ENCODE peak calls at places on chromosomes 13 and 19, in five cellular contexts. One of them, this sample, is unnamed.

GRCh38 chr13:102185375-102185984 is 216.4 kb downstream of the FGF14 start:
- DNase-seq in uterus: no peak
- DNase-seq in CD8-positive, alpha-beta T cell: no peak
- DNase-seq in psoas muscle: no peak
- DNase-seq in AG04450: no peak
- DNase-seq in this sample: no peak

GRCh38 chr13:79354285-79354684 is 51.8 kb downstream of the RBM26 start:
- DNase-seq in CD8-positive, alpha-beta T cell: no peak
- DNase-seq in psoas muscle: no peak
- DNase-seq in AG04450: no peak
- DNase-seq in uterus: no peak
- DNase-seq in this sample: no peak

GRCh38 chr19:49422407-49423277 is 599 bp downstream of the PTH2 start:
- DNase-seq in AG04450: no peak
- DNase-seq in CD8-positive, alpha-beta T cell: peak; percentile 46
- DNase-seq in uterus: no peak
- DNase-seq in psoas muscle: peak; percentile 56
- DNase-seq in this sample: no peak

GRCh38 chr13:80132741-80133601 is 208.0 kb downstream of the SPRY2 start:
- DNase-seq in uterus: peak; percentile 61
- DNase-seq in CD8-positive, alpha-beta T cell: no peak
- DNase-seq in psoas muscle: peak; percentile 36
- DNase-seq in AG04450: no peak
- DNase-seq in this sample: peak; percentile 38

GRCh38 chr13:51282322-51282721 is 57.2 kb upstream of the SERPINE3 start:
- DNase-seq in AG04450: no peak
- DNase-seq in uterus: no peak
- DNase-seq in psoas muscle: no peak
- DNase-seq in CD8-positive, alpha-beta T cell: no peak
- DNase-seq in this sample: no peak

GRCh38 chr19:1291761-1292418 is 6.2 kb downstream of the EFNA2 start:
- DNase-seq in AG04450: no peak
- DNase-seq in uterus: no peak
- DNase-seq in psoas muscle: no peak
- DNase-seq in CD8-positive, alpha-beta T cell: no peak
- DNase-seq in this sample: no peak

GRCh38 chr13:22073718-22074117 is 402.8 kb downstream of the FGF9 start:
- DNase-seq in AG04450: no peak
- DNase-seq in CD8-positive, alpha-beta T cell: no peak
- DNase-seq in psoas muscle: no peak
- DNase-seq in uterus: no peak
- DNase-seq in this sample: no peak

GRCh38 chr13:112779856-112780604 is 90.2 kb downstream of the ATP11A start:
- DNase-seq in AG04450: no peak
- DNase-seq in CD8-positive, alpha-beta T cell: no peak
- DNase-seq in uterus: peak; percentile 4
- DNase-seq in psoas muscle: no peak
- DNase-seq in this sample: peak; percentile 40

GRCh38 chr13:35964764-35965163 is 166.4 kb downstream of the DCLK1 start:
- DNase-seq in CD8-positive, alpha-beta T cell: no peak
- DNase-seq in AG04450: no peak
- DNase-seq in uterus: no peak
- DNase-seq in psoas muscle: no peak
- DNase-seq in this sample: peak; percentile 75

GRCh38 chr13:31207630-31208549 is 8.1 kb downstream of the B3GLCT start:
- DNase-seq in psoas muscle: peak; percentile 45
- DNase-seq in CD8-positive, alpha-beta T cell: no peak
- DNase-seq in uterus: peak; percentile 70
- DNase-seq in AG04450: peak; percentile 20
- DNase-seq in this sample: peak; percentile 68

GRCh38 chr13:74644239-74644638 is 510.0 kb upstream of the KLF12 start:
- DNase-seq in uterus: no peak
- DNase-seq in psoas muscle: no peak
- DNase-seq in CD8-positive, alpha-beta T cell: no peak
- DNase-seq in AG04450: no peak
- DNase-seq in this sample: peak; percentile 25

GRCh38 chr13:61255035-61255796 is 160.4 kb downstream of the PCDH20 start:
- DNase-seq in AG04450: no peak
- DNase-seq in uterus: no peak
- DNase-seq in psoas muscle: no peak
- DNase-seq in CD8-positive, alpha-beta T cell: no peak
- DNase-seq in this sample: no peak

GRCh38 chr13:100710176-100710575 is 35.6 kb upstream of the TMTC4 start:
- DNase-seq in CD8-positive, alpha-beta T cell: no peak
- DNase-seq in uterus: no peak
- DNase-seq in AG04450: no peak
- DNase-seq in psoas muscle: no peak
- DNase-seq in this sample: no peak

GRCh38 chr13:69828527-69828926 is 279.1 kb upstream of the ATXN8OS start:
- DNase-seq in uterus: no peak
- DNase-seq in psoas muscle: no peak
- DNase-seq in CD8-positive, alpha-beta T cell: no peak
- DNase-seq in AG04450: no peak
- DNase-seq in this sample: no peak

GRCh38 chr19:3656073-3656746 is 29.6 kb upstream of the CACTIN start:
- DNase-seq in CD8-positive, alpha-beta T cell: no peak
- DNase-seq in uterus: no peak
- DNase-seq in AG04450: no peak
- DNase-seq in psoas muscle: no peak
- DNase-seq in this sample: peak; percentile 66
- H3K4me3 ChIP-seq in CD8-positive, alpha-beta T cell: no peak overlapping the region
- H3K4me3 ChIP-seq in uterus: no peak overlapping the region
- H3K4me3 ChIP-seq in AG04450: no peak overlapping the region
- H3K4me3 ChIP-seq in psoas muscle: no peak overlapping the region
- H3K4me3 ChIP-seq in this sample: no peak overlapping the region

DNA sequence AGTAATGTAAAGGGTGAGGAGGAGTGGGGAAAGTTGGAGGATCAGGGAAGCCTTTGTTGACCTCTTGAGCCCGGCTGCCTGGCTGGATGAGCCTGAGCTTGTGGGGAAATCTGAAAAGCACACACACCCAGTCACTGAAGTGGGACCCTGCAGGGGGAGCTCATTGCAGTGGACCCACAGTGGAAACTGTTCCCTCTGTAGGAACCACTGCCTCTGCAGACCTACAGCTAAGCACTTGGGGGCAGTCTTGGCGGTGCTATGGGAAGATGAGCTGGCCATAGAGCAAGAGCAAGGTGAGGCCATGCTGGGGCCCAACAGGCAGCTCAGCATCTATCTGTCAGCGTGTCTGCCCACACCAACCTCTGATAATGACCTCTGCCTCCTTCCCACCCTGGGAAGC is 294.8 kb downstream of the TSHZ3 start:
- DNase-seq in uterus: no peak
- DNase-seq in psoas muscle: no peak
- DNase-seq in AG04450: peak; percentile 56
- DNase-seq in CD8-positive, alpha-beta T cell: peak; percentile 10
- DNase-seq in this sample: peak; percentile 63
- TF ChIP-seq CTCF in uterus: no peak
- TF ChIP-seq CTCF in psoas muscle: peak; percentile 16
- TF ChIP-seq CTCF in AG04450: peak; percentile 88
- TF ChIP-seq CTCF in CD8-positive, alpha-beta T cell: peak; percentile 14
- TF ChIP-seq CTCF in this sample: peak; percentile 80

GRCh38 chr13:71609271-71609670 is 257.7 kb downstream of the DACH1 start:
- DNase-seq in AG04450: no peak
- DNase-seq in CD8-positive, alpha-beta T cell: no peak
- DNase-seq in uterus: no peak
- DNase-seq in psoas muscle: no peak
- DNase-seq in this sample: no peak

GRCh38 chr13:71605744-71606143 is 261.3 kb downstream of the DACH1 start:
- DNase-seq in uterus: no peak
- DNase-seq in psoas muscle: no peak
- DNase-seq in CD8-positive, alpha-beta T cell: no peak
- DNase-seq in AG04450: no peak
- DNase-seq in this sample: no peak

GRCh38 chr13:71607575-71607974 is 259.4 kb downstream of the DACH1 start:
- DNase-seq in CD8-positive, alpha-beta T cell: no peak
- DNase-seq in AG04450: no peak
- DNase-seq in uterus: no peak
- DNase-seq in psoas muscle: no peak
- DNase-seq in this sample: no peak

GRCh38 chr13:71603255-71603654 is 263.7 kb downstream of the DACH1 start:
- DNase-seq in psoas muscle: no peak
- DNase-seq in AG04450: no peak
- DNase-seq in uterus: no peak
- DNase-seq in CD8-positive, alpha-beta T cell: no peak
- DNase-seq in this sample: no peak

GRCh38 chr13:71606818-71607217 is 260.2 kb downstream of the DACH1 start:
- DNase-seq in AG04450: no peak
- DNase-seq in psoas muscle: no peak
- DNase-seq in uterus: no peak
- DNase-seq in CD8-positive, alpha-beta T cell: no peak
- DNase-seq in this sample: no peak
- H3K4me3 ChIP-seq in AG04450: no peak overlapping the region
- H3K4me3 ChIP-seq in psoas muscle: no peak overlapping the region
- H3K4me3 ChIP-seq in uterus: no peak overlapping the region
- H3K4me3 ChIP-seq in CD8-positive, alpha-beta T cell: no peak overlapping the region
- H3K4me3 ChIP-seq in this sample: no peak overlapping the region

GRCh38 chr19:29926801-29927200 is 15.2 kb upstream of the URI1 start:
- DNase-seq in uterus: no peak
- DNase-seq in psoas muscle: no peak
- DNase-seq in AG04450: no peak
- DNase-seq in CD8-positive, alpha-beta T cell: no peak
- DNase-seq in this sample: no peak

GRCh38 chr19:29926031-29926430 is 16.0 kb upstream of the URI1 start:
- DNase-seq in CD8-positive, alpha-beta T cell: no peak
- DNase-seq in AG04450: no peak
- DNase-seq in uterus: no peak
- DNase-seq in psoas muscle: no peak
- DNase-seq in this sample: no peak

GRCh38 chr19:29927944-29928669 is 13.9 kb upstream of the URI1 start:
- DNase-seq in psoas muscle: no peak
- DNase-seq in uterus: no peak
- DNase-seq in CD8-positive, alpha-beta T cell: no peak
- DNase-seq in AG04450: no peak
- DNase-seq in this sample: no peak

GRCh38 chr19:29922972-29923371 is 19.1 kb upstream of the URI1 start:
- DNase-seq in psoas muscle: no peak
- DNase-seq in AG04450: no peak
- DNase-seq in CD8-positive, alpha-beta T cell: no peak
- DNase-seq in uterus: no peak
- DNase-seq in this sample: no peak

GRCh38 chr19:29923653-29924052 is 18.4 kb upstream of the URI1 start:
- DNase-seq in uterus: no peak
- DNase-seq in AG04450: no peak
- DNase-seq in psoas muscle: no peak
- DNase-seq in CD8-positive, alpha-beta T cell: no peak
- DNase-seq in this sample: no peak
- TF ChIP-seq CTCF in uterus: no peak
- TF ChIP-seq CTCF in AG04450: no peak
- TF ChIP-seq CTCF in psoas muscle: no peak
- TF ChIP-seq CTCF in CD8-positive, alpha-beta T cell: no peak
- TF ChIP-seq CTCF in this sample: no peak

GRCh38 chr19:4342421-4343055 is 824 bp upstream of the MPND start:
- DNase-seq in CD8-positive, alpha-beta T cell: peak; percentile 86
- DNase-seq in uterus: peak; percentile 93
- DNase-seq in AG04450: peak; percentile 100
- DNase-seq in psoas muscle: peak; percentile 96
- DNase-seq in this sample: peak; percentile 100

GRCh38 chr19:4343056-4343844 is at the start of gene MPND:
- DNase-seq in psoas muscle: peak; percentile 94
- DNase-seq in uterus: peak; percentile 93
- DNase-seq in AG04450: peak; percentile 24
- DNase-seq in CD8-positive, alpha-beta T cell: peak; percentile 91
- DNase-seq in this sample: peak; percentile 67

GRCh38 chr19:4338441-4339350 is at the start of gene STAP2:
- DNase-seq in psoas muscle: no peak
- DNase-seq in AG04450: no peak
- DNase-seq in CD8-positive, alpha-beta T cell: peak; percentile 20
- DNase-seq in uterus: no peak
- DNase-seq in this sample: no peak

GRCh38 chr19:4334929-4335833 is 3.4 kb downstream of the STAP2 start:
- DNase-seq in CD8-positive, alpha-beta T cell: no peak
- DNase-seq in AG04450: no peak
- DNase-seq in uterus: no peak
- DNase-seq in psoas muscle: no peak
- DNase-seq in this sample: no peak

DNA sequence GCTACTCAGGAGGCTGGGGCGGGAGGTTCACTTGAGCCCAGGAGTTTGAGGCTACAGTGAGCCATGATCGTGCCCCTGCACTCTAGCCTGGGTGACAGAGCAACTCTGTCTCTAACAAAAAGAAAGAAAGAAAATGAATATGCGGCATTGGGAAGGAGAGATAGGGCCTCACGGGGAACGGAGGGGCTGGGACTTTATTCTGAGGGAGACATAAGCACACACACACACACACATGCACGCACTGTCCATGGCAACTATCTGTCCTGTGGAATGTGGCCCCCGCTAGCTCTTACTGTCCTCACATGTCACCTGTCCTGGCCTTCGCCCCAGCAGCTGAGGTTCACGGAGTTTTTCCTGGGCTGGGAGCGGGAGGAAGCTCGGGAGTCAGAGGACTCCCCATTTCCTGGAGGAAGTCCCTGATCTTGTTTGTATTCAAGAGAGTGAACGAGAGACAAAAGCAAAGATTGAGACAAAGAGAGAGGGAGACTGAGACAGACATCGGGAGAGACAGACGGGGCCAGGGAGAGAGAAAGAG is 654 bp downstream of the STAP2 start:
- DNase-seq in CD8-positive, alpha-beta T cell: no peak
- DNase-seq in AG04450: no peak
- DNase-seq in psoas muscle: no peak
- DNase-seq in uterus: no peak
- DNase-seq in this sample: peak; percentile 25
- H3K4me3 ChIP-seq in CD8-positive, alpha-beta T cell: peak overlapping the region; percentile 59
- H3K4me3 ChIP-seq in AG04450: peak overlapping the region; percentile 55
- H3K4me3 ChIP-seq in psoas muscle: peak overlapping the region; percentile 56
- H3K4me3 ChIP-seq in uterus: peak overlapping the region; percentile 36
- H3K4me3 ChIP-seq in this sample: peak overlapping the region; percentile 56

DNA sequence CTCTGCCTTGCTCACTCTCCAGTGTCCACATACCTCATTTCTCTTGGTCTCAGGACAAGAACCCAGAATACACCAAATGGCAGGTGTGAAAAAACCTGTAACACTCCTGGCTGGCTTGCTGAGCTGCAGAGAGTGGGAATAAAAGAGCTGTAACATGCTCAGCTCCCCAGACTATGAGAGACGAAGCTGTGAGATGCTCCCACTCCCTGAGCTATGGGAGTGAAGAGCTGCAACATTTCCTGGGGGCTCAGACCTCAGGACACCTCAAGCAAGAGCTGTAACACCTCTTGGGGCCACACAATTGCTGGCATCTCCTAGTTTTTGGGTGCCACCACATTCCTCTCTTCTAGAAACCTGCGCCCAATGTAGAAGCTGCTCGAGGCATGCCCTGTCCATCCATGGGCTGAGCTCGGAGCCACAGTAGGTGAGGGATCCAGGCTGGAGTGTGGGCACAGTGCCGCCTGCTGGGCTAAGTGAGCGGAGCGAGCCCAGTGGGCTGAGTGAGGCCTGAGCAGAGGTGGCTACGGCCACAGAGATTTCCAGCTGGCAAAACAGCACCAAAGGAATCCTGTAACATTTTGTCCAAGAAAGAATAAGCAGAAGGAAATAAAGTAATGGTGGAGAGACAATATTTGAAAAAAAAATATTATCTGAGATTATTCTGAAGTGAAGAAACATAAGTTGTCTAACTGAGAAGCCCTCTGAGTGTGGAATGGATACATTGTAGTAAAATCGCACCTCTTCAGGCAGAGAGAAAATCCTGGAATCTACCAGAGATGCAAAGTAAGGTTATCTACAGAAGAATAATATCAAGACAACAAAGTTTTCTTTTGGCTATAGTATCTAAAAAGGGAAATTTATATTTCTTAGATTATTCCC is 186.2 kb upstream of the PCDH9 start:
- DNase-seq in CD8-positive, alpha-beta T cell: no peak
- DNase-seq in psoas muscle: no peak
- DNase-seq in AG04450: peak; percentile 2
- DNase-seq in uterus: no peak
- DNase-seq in this sample: peak; percentile 1
- TF ChIP-seq CTCF in CD8-positive, alpha-beta T cell: no peak
- TF ChIP-seq CTCF in psoas muscle: no peak
- TF ChIP-seq CTCF in AG04450: peak; percentile 80
- TF ChIP-seq CTCF in uterus: no peak
- TF ChIP-seq CTCF in this sample: peak; percentile 52